ENCODE peak calls at places on chromosomes 2 and 18, in ten cellular contexts. One of them, this sample, is unnamed.

GRCh38 chr2:49044680-49045079 is 109.6 kb downstream of the FSHR start:
- DNase-seq in HCT116: no peak
- DNase-seq in K562: no peak
- DNase-seq in GM23338: peak; percentile 65
- DNase-seq in suprapubic skin: no peak
- DNase-seq in breast epithelium: no peak
- DNase-seq in transverse colon: no peak
- DNase-seq in spleen: no peak
- DNase-seq in sigmoid colon: no peak
- DNase-seq in Panc1: no peak
- DNase-seq in this sample: no peak

GRCh38 chr2:160300203-160300602 is 100.1 kb upstream of the ITGB6 start:
- DNase-seq in HCT116: no peak
- DNase-seq in K562: no peak
- DNase-seq in GM23338: no peak
- DNase-seq in suprapubic skin: no peak
- DNase-seq in breast epithelium: no peak
- DNase-seq in transverse colon: no peak
- DNase-seq in spleen: no peak
- DNase-seq in sigmoid colon: no peak
- DNase-seq in Panc1: no peak
- DNase-seq in this sample: no peak

GRCh38 chr18:74073957-74074356 is 73.7 kb downstream of the FBXO15 start:
- DNase-seq in HCT116: no peak
- DNase-seq in K562: no peak
- DNase-seq in GM23338: no peak
- DNase-seq in suprapubic skin: no peak
- DNase-seq in breast epithelium: no peak
- DNase-seq in transverse colon: no peak
- DNase-seq in spleen: no peak
- DNase-seq in sigmoid colon: no peak
- DNase-seq in Panc1: no peak
- DNase-seq in this sample: no peak

GRCh38 chr2:96698221-96698861 is 41.5 kb downstream of the LMAN2L start:
- DNase-seq in HCT116: no peak
- DNase-seq in K562: no peak
- DNase-seq in GM23338: no peak
- DNase-seq in suprapubic skin: no peak
- DNase-seq in breast epithelium: no peak
- DNase-seq in transverse colon: no peak
- DNase-seq in spleen: no peak
- DNase-seq in sigmoid colon: peak; percentile 53
- DNase-seq in Panc1: no peak
- DNase-seq in this sample: peak; percentile 36

GRCh38 chr2:20446280-20446916 is 476 bp upstream of the RHOB start:
- DNase-seq in HCT116: no peak
- DNase-seq in K562: no peak
- DNase-seq in GM23338: peak; percentile 41
- DNase-seq in suprapubic skin: peak; percentile 80
- DNase-seq in breast epithelium: no peak
- DNase-seq in transverse colon: no peak
- DNase-seq in spleen: peak; percentile 88
- DNase-seq in sigmoid colon: peak; percentile 78
- DNase-seq in Panc1: no peak
- DNase-seq in this sample: no peak

GRCh38 chr2:172968061-172968469 is 107.6 kb upstream of the MAP3K20 start:
- DNase-seq in HCT116: no peak
- DNase-seq in K562: no peak
- DNase-seq in GM23338: no peak
- DNase-seq in suprapubic skin: no peak
- DNase-seq in breast epithelium: peak; percentile 39
- DNase-seq in transverse colon: no peak
- DNase-seq in spleen: no peak
- DNase-seq in sigmoid colon: no peak
- DNase-seq in Panc1: no peak
- DNase-seq in this sample: no peak

GRCh38 chr2:140801311-140801710 is 1329.5 kb downstream of the LRP1B start:
- DNase-seq in HCT116: no peak
- DNase-seq in K562: no peak
- DNase-seq in GM23338: no peak
- DNase-seq in suprapubic skin: no peak
- DNase-seq in breast epithelium: no peak
- DNase-seq in transverse colon: no peak
- DNase-seq in spleen: no peak
- DNase-seq in sigmoid colon: no peak
- DNase-seq in Panc1: no peak
- DNase-seq in this sample: no peak

GRCh38 chr2:20397811-20398447 is 47.3 kb upstream of the PUM2 start:
- DNase-seq in HCT116: no peak
- DNase-seq in K562: no peak
- DNase-seq in GM23338: no peak
- DNase-seq in suprapubic skin: no peak
- DNase-seq in breast epithelium: no peak
- DNase-seq in transverse colon: no peak
- DNase-seq in spleen: no peak
- DNase-seq in sigmoid colon: peak; percentile 41
- DNase-seq in Panc1: no peak
- DNase-seq in this sample: no peak

GRCh38 chr2:120988741-120989555 is 253.3 kb downstream of the GLI2 start:
- DNase-seq in HCT116: no peak
- DNase-seq in K562: no peak
- DNase-seq in GM23338: no peak
- DNase-seq in suprapubic skin: no peak
- DNase-seq in breast epithelium: no peak
- DNase-seq in transverse colon: no peak
- DNase-seq in spleen: peak; percentile 62
- DNase-seq in sigmoid colon: no peak
- DNase-seq in Panc1: no peak
- DNase-seq in this sample: no peak

GRCh38 chr2:172643142-172643541 is 87.3 kb downstream of the PDK1 start:
- DNase-seq in HCT116: peak; percentile 13
- DNase-seq in K562: peak; percentile 17
- DNase-seq in GM23338: no peak
- DNase-seq in suprapubic skin: no peak
- DNase-seq in breast epithelium: no peak
- DNase-seq in transverse colon: no peak
- DNase-seq in spleen: no peak
- DNase-seq in sigmoid colon: no peak
- DNase-seq in Panc1: no peak
- DNase-seq in this sample: no peak

GRCh38 chr2:10253596-10254372 is 48.9 kb upstream of the HPCAL1 start:
- DNase-seq in HCT116: no peak
- DNase-seq in K562: peak; percentile 82
- DNase-seq in GM23338: no peak
- DNase-seq in suprapubic skin: no peak
- DNase-seq in breast epithelium: no peak
- DNase-seq in transverse colon: no peak
- DNase-seq in spleen: peak; percentile 62
- DNase-seq in sigmoid colon: peak; percentile 51
- DNase-seq in Panc1: no peak
- DNase-seq in this sample: no peak

GRCh38 chr2:241803387-241804325 is 5.3 kb upstream of the NEU4 start:
- DNase-seq in HCT116: no peak
- DNase-seq in K562: no peak
- DNase-seq in GM23338: peak; percentile 82
- DNase-seq in suprapubic skin: peak; percentile 79
- DNase-seq in breast epithelium: no peak
- DNase-seq in transverse colon: peak; percentile 28
- DNase-seq in spleen: peak; percentile 83
- DNase-seq in sigmoid colon: peak; percentile 82
- DNase-seq in Panc1: no peak
- DNase-seq in this sample: no peak

GRCh38 chr2:37600735-37601134 is 70.7 kb downstream of the CDC42EP3 start:
- DNase-seq in HCT116: no peak
- DNase-seq in K562: no peak
- DNase-seq in GM23338: no peak
- DNase-seq in suprapubic skin: no peak
- DNase-seq in breast epithelium: no peak
- DNase-seq in transverse colon: no peak
- DNase-seq in spleen: no peak
- DNase-seq in sigmoid colon: no peak
- DNase-seq in Panc1: no peak
- DNase-seq in this sample: no peak

GRCh38 chr2:144515694-144516416 is 4.1 kb downstream of the ZEB2 start:
- DNase-seq in HCT116: no peak
- DNase-seq in K562: peak; percentile 49
- DNase-seq in GM23338: peak; percentile 75
- DNase-seq in suprapubic skin: no peak
- DNase-seq in breast epithelium: no peak
- DNase-seq in transverse colon: peak; percentile 25
- DNase-seq in spleen: peak; percentile 90
- DNase-seq in sigmoid colon: no peak
- DNase-seq in Panc1: no peak
- DNase-seq in this sample: no peak

GRCh38 chr2:3145471-3146027 is 232.1 kb downstream of the EIPR1 start:
- DNase-seq in HCT116: no peak
- DNase-seq in K562: no peak
- DNase-seq in GM23338: no peak
- DNase-seq in suprapubic skin: peak; percentile 35
- DNase-seq in breast epithelium: no peak
- DNase-seq in transverse colon: no peak
- DNase-seq in spleen: no peak
- DNase-seq in sigmoid colon: no peak
- DNase-seq in Panc1: no peak
- DNase-seq in this sample: no peak

GRCh38 chr2:14781148-14781547 is 148.6 kb downstream of the LRATD1 start:
- DNase-seq in HCT116: no peak
- DNase-seq in K562: no peak
- DNase-seq in GM23338: no peak
- DNase-seq in suprapubic skin: no peak
- DNase-seq in breast epithelium: no peak
- DNase-seq in transverse colon: no peak
- DNase-seq in spleen: no peak
- DNase-seq in sigmoid colon: no peak
- DNase-seq in Panc1: no peak
- DNase-seq in this sample: peak; percentile 45

GRCh38 chr2:206392118-206392517 is 51.2 kb upstream of the ADAM23 start:
- DNase-seq in HCT116: peak; percentile 46
- DNase-seq in K562: peak; percentile 53
- DNase-seq in GM23338: peak; percentile 87
- DNase-seq in suprapubic skin: no peak
- DNase-seq in breast epithelium: no peak
- DNase-seq in transverse colon: no peak
- DNase-seq in spleen: no peak
- DNase-seq in sigmoid colon: no peak
- DNase-seq in Panc1: no peak
- DNase-seq in this sample: no peak
- TF ChIP-seq CTCF in HCT116: peak; percentile 65
- TF ChIP-seq CTCF in K562: peak; percentile 45
- TF ChIP-seq CTCF in GM23338: peak; percentile 90
- TF ChIP-seq CTCF in suprapubic skin: no peak
- TF ChIP-seq CTCF in breast epithelium: no peak
- TF ChIP-seq CTCF in transverse colon: no peak
- TF ChIP-seq CTCF in spleen: no peak
- TF ChIP-seq CTCF in sigmoid colon: no peak
- TF ChIP-seq CTCF in Panc1: peak; percentile 68
- TF ChIP-seq CTCF in this sample: no peak

GRCh38 chr18:47254341-47254939 is 3.0 kb upstream of the SKOR2 start:
- DNase-seq in HCT116: no peak
- DNase-seq in K562: peak; percentile 20
- DNase-seq in GM23338: peak; percentile 94
- DNase-seq in suprapubic skin: no peak
- DNase-seq in breast epithelium: no peak
- DNase-seq in transverse colon: no peak
- DNase-seq in spleen: no peak
- DNase-seq in sigmoid colon: no peak
- DNase-seq in Panc1: no peak
- DNase-seq in this sample: no peak
- TF ChIP-seq POLR2AphosphoS5 in HCT116: no peak
- TF ChIP-seq POLR2AphosphoS5 in K562: no peak
- TF ChIP-seq POLR2AphosphoS5 in GM23338: no peak
- TF ChIP-seq POLR2AphosphoS5 in suprapubic skin: no peak
- TF ChIP-seq POLR2AphosphoS5 in breast epithelium: no peak
- TF ChIP-seq POLR2AphosphoS5 in transverse colon: no peak
- TF ChIP-seq POLR2AphosphoS5 in spleen: no peak
- TF ChIP-seq POLR2AphosphoS5 in sigmoid colon: no peak
- TF ChIP-seq POLR2AphosphoS5 in Panc1: no peak
- TF ChIP-seq POLR2AphosphoS5 in this sample: no peak

DNA sequence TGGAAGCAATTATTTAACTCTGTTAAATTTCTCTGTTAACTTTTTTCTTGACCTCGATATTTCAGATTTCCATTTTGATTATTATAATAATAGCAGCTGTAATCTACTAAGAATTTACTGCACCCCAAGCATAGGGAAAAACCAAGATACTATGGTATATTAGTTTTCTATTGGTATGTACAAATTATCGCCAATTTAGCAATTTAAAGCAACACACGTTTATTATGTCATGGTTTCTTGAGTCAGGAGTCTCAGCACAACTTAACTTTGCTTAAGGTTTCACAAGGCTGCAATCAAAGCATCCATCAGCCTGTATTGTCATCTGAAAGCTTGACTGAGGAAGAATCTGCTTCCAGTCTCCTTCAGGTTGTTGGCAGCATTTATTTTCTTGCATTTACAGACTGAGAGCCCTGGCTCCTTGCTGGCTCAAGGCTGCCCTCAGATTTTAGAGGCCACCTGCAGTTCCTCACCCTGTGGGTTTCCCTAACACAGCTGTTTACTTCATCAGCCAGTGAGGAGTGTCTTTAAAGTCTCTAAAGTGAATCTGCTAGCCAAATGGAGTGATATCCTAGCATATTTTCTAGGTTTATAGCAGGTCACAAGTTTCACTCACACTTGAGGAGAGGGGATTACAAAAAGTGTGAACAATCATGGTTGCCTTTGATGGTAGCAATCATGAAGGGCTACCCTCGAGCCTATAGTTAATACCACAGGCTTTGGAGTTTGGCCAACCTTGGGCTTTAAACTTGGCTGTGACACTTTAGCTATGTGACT is 4.4 kb upstream of the VPS54 start:
- DNase-seq in HCT116: no peak
- DNase-seq in K562: no peak
- DNase-seq in GM23338: peak; percentile 66
- DNase-seq in suprapubic skin: no peak
- DNase-seq in breast epithelium: no peak
- DNase-seq in transverse colon: no peak
- DNase-seq in spleen: no peak
- DNase-seq in sigmoid colon: no peak
- DNase-seq in Panc1: no peak
- DNase-seq in this sample: no peak
- TF ChIP-seq CTCF in HCT116: no peak
- TF ChIP-seq CTCF in K562: peak; percentile 12
- TF ChIP-seq CTCF in GM23338: peak; percentile 39
- TF ChIP-seq CTCF in suprapubic skin: no peak
- TF ChIP-seq CTCF in breast epithelium: no peak
- TF ChIP-seq CTCF in transverse colon: no peak
- TF ChIP-seq CTCF in spleen: no peak
- TF ChIP-seq CTCF in sigmoid colon: no peak
- TF ChIP-seq CTCF in Panc1: peak; percentile 6
- TF ChIP-seq CTCF in this sample: no peak

DNA sequence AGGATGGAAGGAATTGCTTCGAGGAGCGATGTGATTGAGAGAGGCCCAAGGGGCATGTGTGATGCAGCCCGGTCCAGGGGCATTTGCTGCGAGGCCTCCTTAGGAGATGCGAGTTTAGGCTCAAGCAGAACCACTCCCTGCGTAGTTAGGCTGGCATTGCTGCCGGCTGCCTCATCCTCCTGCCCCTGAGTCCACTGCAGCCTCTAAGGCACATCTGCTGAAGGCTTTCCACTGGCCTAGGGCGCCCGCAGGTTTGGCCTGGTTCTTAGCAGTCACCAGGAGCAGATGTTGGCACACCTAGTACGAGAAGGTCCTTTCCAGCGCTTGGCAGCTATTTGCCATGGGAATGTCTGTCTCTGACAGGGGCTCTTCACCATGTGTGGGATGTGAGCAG is 20.7 kb downstream of the INPP5D start:
- DNase-seq in HCT116: no peak
- DNase-seq in K562: no peak
- DNase-seq in GM23338: no peak
- DNase-seq in suprapubic skin: no peak
- DNase-seq in breast epithelium: no peak
- DNase-seq in transverse colon: no peak
- DNase-seq in spleen: peak; percentile 76
- DNase-seq in sigmoid colon: no peak
- DNase-seq in Panc1: no peak
- DNase-seq in this sample: no peak
- TF ChIP-seq POLR2AphosphoS5 in HCT116: no peak
- TF ChIP-seq POLR2AphosphoS5 in K562: no peak
- TF ChIP-seq POLR2AphosphoS5 in GM23338: no peak
- TF ChIP-seq POLR2AphosphoS5 in suprapubic skin: no peak
- TF ChIP-seq POLR2AphosphoS5 in breast epithelium: no peak
- TF ChIP-seq POLR2AphosphoS5 in transverse colon: no peak
- TF ChIP-seq POLR2AphosphoS5 in spleen: peak; percentile 16
- TF ChIP-seq POLR2AphosphoS5 in sigmoid colon: no peak
- TF ChIP-seq POLR2AphosphoS5 in Panc1: no peak
- TF ChIP-seq POLR2AphosphoS5 in this sample: no peak